ENCODE peak calls at places on chromosomes 16 and 17, in eight cellular contexts. One of them, this sample, is unnamed.

GRCh38 chr17:5241861-5242671 is 7.4 kb upstream of the SCIMP start:
- DNase-seq in sigmoid colon: no peak
- DNase-seq in bronchial epithelial cell: peak; percentile 79
- DNase-seq in midbrain: no peak
- DNase-seq in KG1: no peak
- DNase-seq in posterior cingulate gyrus: no peak
- DNase-seq in kidney: peak; percentile 43
- DNase-seq in activated effector memory CD4-positive, alpha-beta T cell treated with Interleukin-2 at 50 U/mL for 16 hours: peak; percentile 1
- DNase-seq in this sample: no peak

GRCh38 chr17:75849724-75850123 is 5.4 kb downstream of the WBP2 start:
- DNase-seq in sigmoid colon: no peak
- DNase-seq in bronchial epithelial cell: no peak
- DNase-seq in midbrain: no peak
- DNase-seq in KG1: no peak
- DNase-seq in posterior cingulate gyrus: no peak
- DNase-seq in kidney: no peak
- DNase-seq in activated effector memory CD4-positive, alpha-beta T cell treated with Interleukin-2 at 50 U/mL for 16 hours: no peak
- DNase-seq in this sample: no peak

GRCh38 chr17:61744252-61744651 is 119.1 kb downstream of the BRIP1 start:
- DNase-seq in sigmoid colon: no peak
- DNase-seq in bronchial epithelial cell: no peak
- DNase-seq in midbrain: no peak
- DNase-seq in KG1: no peak
- DNase-seq in posterior cingulate gyrus: no peak
- DNase-seq in kidney: no peak
- DNase-seq in activated effector memory CD4-positive, alpha-beta T cell treated with Interleukin-2 at 50 U/mL for 16 hours: no peak
- DNase-seq in this sample: no peak

GRCh38 chr17:16917995-16918394 is 53.9 kb downstream of the TNFRSF13B start:
- DNase-seq in sigmoid colon: no peak
- DNase-seq in bronchial epithelial cell: no peak
- DNase-seq in midbrain: no peak
- DNase-seq in KG1: no peak
- DNase-seq in posterior cingulate gyrus: no peak
- DNase-seq in kidney: no peak
- DNase-seq in activated effector memory CD4-positive, alpha-beta T cell treated with Interleukin-2 at 50 U/mL for 16 hours: no peak
- DNase-seq in this sample: no peak

GRCh38 chr17:44348234-44348987 is 3.3 kb downstream of the GRN start:
- DNase-seq in sigmoid colon: no peak
- DNase-seq in bronchial epithelial cell: peak; percentile 97
- DNase-seq in midbrain: peak; percentile 48
- DNase-seq in KG1: no peak
- DNase-seq in posterior cingulate gyrus: peak; percentile 36
- DNase-seq in kidney: no peak
- DNase-seq in activated effector memory CD4-positive, alpha-beta T cell treated with Interleukin-2 at 50 U/mL for 16 hours: no peak
- DNase-seq in this sample: no peak

GRCh38 chr16:27698746-27699145 is 148.8 kb downstream of the KATNIP start:
- DNase-seq in sigmoid colon: no peak
- DNase-seq in bronchial epithelial cell: no peak
- DNase-seq in midbrain: no peak
- DNase-seq in KG1: no peak
- DNase-seq in posterior cingulate gyrus: no peak
- DNase-seq in kidney: peak; percentile 37
- DNase-seq in activated effector memory CD4-positive, alpha-beta T cell treated with Interleukin-2 at 50 U/mL for 16 hours: no peak
- DNase-seq in this sample: no peak

GRCh38 chr17:933168-934083 is 46.1 kb downstream of the NXN start:
- DNase-seq in sigmoid colon: no peak
- DNase-seq in bronchial epithelial cell: peak; percentile 96
- DNase-seq in midbrain: no peak
- DNase-seq in KG1: no peak
- DNase-seq in posterior cingulate gyrus: no peak
- DNase-seq in kidney: no peak
- DNase-seq in activated effector memory CD4-positive, alpha-beta T cell treated with Interleukin-2 at 50 U/mL for 16 hours: no peak
- DNase-seq in this sample: peak; percentile 53

GRCh38 chr17:59785091-59785799 is 77.8 kb downstream of the VMP1 start:
- DNase-seq in sigmoid colon: no peak
- DNase-seq in bronchial epithelial cell: no peak
- DNase-seq in midbrain: no peak
- DNase-seq in KG1: no peak
- DNase-seq in posterior cingulate gyrus: no peak
- DNase-seq in kidney: no peak
- DNase-seq in activated effector memory CD4-positive, alpha-beta T cell treated with Interleukin-2 at 50 U/mL for 16 hours: no peak
- DNase-seq in this sample: no peak

GRCh38 chr17:79951361-79952264 is 84.1 kb downstream of the TBC1D16 start:
- DNase-seq in sigmoid colon: peak; percentile 75
- DNase-seq in bronchial epithelial cell: no peak
- DNase-seq in midbrain: peak; percentile 80
- DNase-seq in KG1: no peak
- DNase-seq in posterior cingulate gyrus: peak; percentile 46
- DNase-seq in kidney: peak; percentile 89
- DNase-seq in activated effector memory CD4-positive, alpha-beta T cell treated with Interleukin-2 at 50 U/mL for 16 hours: no peak
- DNase-seq in this sample: peak; percentile 63

GRCh38 chr16:67055712-67056487 is 27.0 kb downstream of the CBFB start:
- DNase-seq in sigmoid colon: no peak
- DNase-seq in bronchial epithelial cell: peak; percentile 98
- DNase-seq in midbrain: no peak
- DNase-seq in KG1: no peak
- DNase-seq in posterior cingulate gyrus: no peak
- DNase-seq in kidney: no peak
- DNase-seq in activated effector memory CD4-positive, alpha-beta T cell treated with Interleukin-2 at 50 U/mL for 16 hours: no peak
- DNase-seq in this sample: no peak

GRCh38 chr17:76384222-76384986 is at the start of gene SPHK1:
- DNase-seq in sigmoid colon: peak; percentile 78
- DNase-seq in bronchial epithelial cell: peak; percentile 69
- DNase-seq in midbrain: peak; percentile 26
- DNase-seq in KG1: peak; percentile 26
- DNase-seq in posterior cingulate gyrus: no peak
- DNase-seq in kidney: peak; percentile 92
- DNase-seq in activated effector memory CD4-positive, alpha-beta T cell treated with Interleukin-2 at 50 U/mL for 16 hours: peak; percentile 45
- DNase-seq in this sample: peak; percentile 84

This sample was measured in left cardiac atrium.